ENCODE peak calls at places on chromosome 17, in five cellular contexts. One of them, this sample, is unnamed.

GRCh38 chr17:29982991-29983390 is 41.6 kb downstream of the EFCAB5 start:
- DNase-seq in choroid plexus epithelial cell: no peak
- DNase-seq in Calu3: no peak
- DNase-seq in tibial nerve: no peak
- DNase-seq in OCI-LY7: no peak
- DNase-seq in this sample: no peak

GRCh38 chr17:64291268-64291851 is 28.3 kb upstream of the TEX2 start:
- DNase-seq in Calu3: peak
- DNase-seq in tibial nerve: no peak
- DNase-seq in choroid plexus epithelial cell: no peak
- DNase-seq in OCI-LY7: peak
- DNase-seq in this sample: peak

GRCh38 chr17:8126306-8127066 is 2.6 kb upstream of the HES7 start:
- DNase-seq in OCI-LY7: peak
- DNase-seq in tibial nerve: peak
- DNase-seq in choroid plexus epithelial cell: peak
- DNase-seq in Calu3: peak
- DNase-seq in this sample: peak

GRCh38 chr17:39235555-39236221 is 9.9 kb upstream of the STAC2 start:
- DNase-seq in tibial nerve: no peak
- DNase-seq in choroid plexus epithelial cell: peak
- DNase-seq in OCI-LY7: peak
- DNase-seq in Calu3: peak
- DNase-seq in this sample: peak

GRCh38 chr17:60630352-60630751 is 30.4 kb downstream of the PPM1D start:
- DNase-seq in choroid plexus epithelial cell: peak
- DNase-seq in tibial nerve: peak
- DNase-seq in OCI-LY7: no peak
- DNase-seq in Calu3: no peak
- DNase-seq in this sample: no peak

GRCh38 chr17:81254955-81255717 is 16.0 kb downstream of the NDUFAF8 start:
- DNase-seq in choroid plexus epithelial cell: peak
- DNase-seq in tibial nerve: peak
- DNase-seq in Calu3: peak
- DNase-seq in OCI-LY7: no peak
- DNase-seq in this sample: peak

GRCh38 chr17:18904482-18904881 is 46.6 kb downstream of the PRPSAP2 start:
- DNase-seq in Calu3: no peak
- DNase-seq in choroid plexus epithelial cell: no peak
- DNase-seq in tibial nerve: no peak
- DNase-seq in OCI-LY7: no peak
- DNase-seq in this sample: no peak

GRCh38 chr17:81253358-81254131 is 14.4 kb downstream of the NDUFAF8 start:
- DNase-seq in Calu3: peak
- DNase-seq in tibial nerve: peak
- DNase-seq in choroid plexus epithelial cell: peak
- DNase-seq in OCI-LY7: peak
- DNase-seq in this sample: peak

GRCh38 chr17:2025622-2026309 is 632 bp upstream of the RTN4RL1 start:
- DNase-seq in OCI-LY7: no peak
- DNase-seq in Calu3: peak
- DNase-seq in tibial nerve: peak
- DNase-seq in choroid plexus epithelial cell: peak
- DNase-seq in this sample: peak

GRCh38 chr17:75558666-75559530 is 28.7 kb upstream of the MYO15B start:
- DNase-seq in OCI-LY7: no peak
- DNase-seq in choroid plexus epithelial cell: no peak
- DNase-seq in tibial nerve: no peak
- DNase-seq in Calu3: no peak
- DNase-seq in this sample: no peak

GRCh38 chr17:33858682-33859081 is 396.4 kb upstream of the CCL2 start:
- DNase-seq in tibial nerve: no peak
- DNase-seq in choroid plexus epithelial cell: no peak
- DNase-seq in Calu3: no peak
- DNase-seq in OCI-LY7: no peak
- DNase-seq in this sample: no peak

GRCh38 chr17:33667052-33667509 is 374.0 kb upstream of the ASIC2 start:
- DNase-seq in tibial nerve: no peak
- DNase-seq in OCI-LY7: no peak
- DNase-seq in Calu3: peak
- DNase-seq in choroid plexus epithelial cell: no peak
- DNase-seq in this sample: no peak

GRCh38 chr17:31888124-31888523 is 13.4 kb downstream of the UTP6 start:
- DNase-seq in choroid plexus epithelial cell: no peak
- DNase-seq in OCI-LY7: peak
- DNase-seq in tibial nerve: peak
- DNase-seq in Calu3: no peak
- DNase-seq in this sample: no peak

GRCh38 chr17:34178047-34178446 is 77.0 kb upstream of the CCL2 start:
- DNase-seq in choroid plexus epithelial cell: no peak
- DNase-seq in Calu3: no peak
- DNase-seq in tibial nerve: no peak
- DNase-seq in OCI-LY7: no peak
- DNase-seq in this sample: no peak

GRCh38 chr17:34885076-34885475 is 76.2 kb downstream of the CCT6B start:
- DNase-seq in choroid plexus epithelial cell: no peak
- DNase-seq in OCI-LY7: no peak
- DNase-seq in Calu3: no peak
- DNase-seq in tibial nerve: no peak
- DNase-seq in this sample: no peak

GRCh38 chr17:31699281-31699680 is 159.8 kb downstream of the COPRS start:
- DNase-seq in tibial nerve: no peak
- DNase-seq in choroid plexus epithelial cell: no peak
- DNase-seq in OCI-LY7: no peak
- DNase-seq in Calu3: peak
- DNase-seq in this sample: peak

GRCh38 chr17:74368341-74369152 is 1.2 kb downstream of the GPR142 start:
- DNase-seq in choroid plexus epithelial cell: peak
- DNase-seq in OCI-LY7: peak
- DNase-seq in Calu3: peak
- DNase-seq in tibial nerve: peak
- DNase-seq in this sample: peak

GRCh38 chr17:56623383-56623782 is 29.9 kb downstream of the NOG start:
- DNase-seq in tibial nerve: no peak
- DNase-seq in choroid plexus epithelial cell: no peak
- DNase-seq in OCI-LY7: no peak
- DNase-seq in Calu3: no peak
- DNase-seq in this sample: no peak

GRCh38 chr17:80330276-80330675 is 69.6 kb downstream of the RNF213 start:
- DNase-seq in Calu3: no peak
- DNase-seq in choroid plexus epithelial cell: no peak
- DNase-seq in OCI-LY7: no peak
- DNase-seq in tibial nerve: no peak
- DNase-seq in this sample: no peak

GRCh38 chr17:77323413-77324171 is 182.8 kb downstream of the SEC14L1 start:
- DNase-seq in tibial nerve: no peak
- DNase-seq in OCI-LY7: peak
- DNase-seq in Calu3: peak
- DNase-seq in choroid plexus epithelial cell: peak
- DNase-seq in this sample: peak

GRCh38 chr17:55114283-55114682 is 145.7 kb downstream of the STXBP4 start:
- DNase-seq in Calu3: no peak
- DNase-seq in tibial nerve: no peak
- DNase-seq in choroid plexus epithelial cell: no peak
- DNase-seq in OCI-LY7: no peak
- DNase-seq in this sample: no peak

GRCh38 chr17:1625507-1626080 is 3.0 kb downstream of the SLC43A2 start:
- DNase-seq in tibial nerve: no peak
- DNase-seq in OCI-LY7: no peak
- DNase-seq in Calu3: no peak
- DNase-seq in choroid plexus epithelial cell: no peak
- DNase-seq in this sample: no peak

GRCh38 chr17:74151551-74152315 is 51.7 kb upstream of the RPL38 start:
- DNase-seq in OCI-LY7: no peak
- DNase-seq in tibial nerve: no peak
- DNase-seq in choroid plexus epithelial cell: no peak
- DNase-seq in Calu3: no peak
- DNase-seq in this sample: no peak

GRCh38 chr17:27244481-27245223 is 49.3 kb upstream of the WSB1 start:
- DNase-seq in tibial nerve: peak
- DNase-seq in OCI-LY7: no peak
- DNase-seq in choroid plexus epithelial cell: peak
- DNase-seq in Calu3: peak
- DNase-seq in this sample: peak

GRCh38 chr17:8117980-8118768 is at the start of gene ALOXE3:
- DNase-seq in Calu3: peak
- DNase-seq in choroid plexus epithelial cell: peak
- DNase-seq in tibial nerve: peak
- DNase-seq in OCI-LY7: no peak
- DNase-seq in this sample: peak

GRCh38 chr17:56029980-56030624 is 123.2 kb upstream of the ANKFN1 start:
- DNase-seq in tibial nerve: no peak
- DNase-seq in choroid plexus epithelial cell: no peak
- DNase-seq in Calu3: no peak
- DNase-seq in OCI-LY7: no peak
- DNase-seq in this sample: no peak

DNA sequence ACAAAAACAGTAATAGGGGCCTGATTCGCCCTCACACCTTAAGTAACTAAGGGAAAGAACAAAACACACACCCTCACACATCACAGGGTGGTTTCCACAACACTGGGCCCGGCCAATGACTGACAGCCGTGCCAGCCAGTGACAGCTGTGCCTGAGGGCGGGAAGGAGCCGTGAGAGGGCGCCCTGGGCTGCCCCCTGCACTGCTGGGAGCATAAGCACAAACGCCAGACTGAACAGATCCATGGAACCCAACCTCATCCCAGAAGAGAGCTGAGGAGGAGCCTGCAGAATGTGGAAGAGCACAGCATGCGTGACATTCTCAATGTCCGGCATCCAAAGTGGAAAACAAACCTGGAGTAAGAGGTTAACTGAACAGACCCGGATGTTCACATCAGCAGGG is 16.0 kb downstream of the CSNK1D start:
- DNase-seq in choroid plexus epithelial cell: peak
- DNase-seq in Calu3: no peak
- DNase-seq in tibial nerve: no peak
- DNase-seq in OCI-LY7: peak
- DNase-seq in this sample: no peak
- TF ChIP-seq CTCF in choroid plexus epithelial cell: peak
- TF ChIP-seq CTCF in Calu3: no peak
- TF ChIP-seq CTCF in tibial nerve: no peak
- TF ChIP-seq CTCF in OCI-LY7: peak
- TF ChIP-seq CTCF in this sample: no peak

GRCh38 chr17:37432671-37433070 is 26.0 kb downstream of the TADA2A start:
- DNase-seq in tibial nerve: no peak
- DNase-seq in OCI-LY7: no peak
- DNase-seq in choroid plexus epithelial cell: no peak
- DNase-seq in Calu3: no peak
- DNase-seq in this sample: no peak

GRCh38 chr17:37440424-37440823 is 33.7 kb downstream of the TADA2A start:
- DNase-seq in OCI-LY7: no peak
- DNase-seq in Calu3: no peak
- DNase-seq in choroid plexus epithelial cell: no peak
- DNase-seq in tibial nerve: no peak
- DNase-seq in this sample: no peak

DNA sequence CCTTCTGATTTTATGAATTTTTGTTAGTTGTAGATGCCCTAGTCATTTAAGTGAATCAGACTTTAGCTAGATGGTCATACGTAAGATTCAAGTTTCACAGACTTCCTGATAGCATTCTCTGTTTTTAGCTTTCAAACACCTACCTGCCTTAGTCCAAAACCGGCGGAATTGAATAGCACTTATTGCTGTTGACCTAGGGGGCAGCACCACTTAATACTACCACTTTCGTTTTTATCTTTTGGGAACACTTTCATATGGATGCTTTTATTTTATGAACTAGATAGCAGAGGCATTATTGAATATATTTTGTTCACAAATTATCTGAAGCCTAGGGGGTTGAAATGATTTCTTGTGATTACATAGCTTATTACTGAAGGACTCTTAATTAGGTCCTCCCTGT is 31.5 kb downstream of the TADA2A start:
- DNase-seq in tibial nerve: no peak
- DNase-seq in OCI-LY7: peak
- DNase-seq in Calu3: no peak
- DNase-seq in choroid plexus epithelial cell: no peak
- DNase-seq in this sample: no peak
- TF ChIP-seq CTCF in tibial nerve: no peak
- TF ChIP-seq CTCF in OCI-LY7: peak
- TF ChIP-seq CTCF in Calu3: peak
- TF ChIP-seq CTCF in choroid plexus epithelial cell: peak
- TF ChIP-seq CTCF in this sample: no peak

GRCh38 chr17:66142428-66142827 is 49.5 kb downstream of the CEP112 start:
- DNase-seq in Calu3: no peak
- DNase-seq in choroid plexus epithelial cell: no peak
- DNase-seq in tibial nerve: no peak
- DNase-seq in OCI-LY7: no peak
- DNase-seq in this sample: no peak
- TF ChIP-seq CTCF in Calu3: no peak
- TF ChIP-seq CTCF in choroid plexus epithelial cell: no peak
- TF ChIP-seq CTCF in tibial nerve: no peak
- TF ChIP-seq CTCF in OCI-LY7: no peak
- TF ChIP-seq CTCF in this sample: no peak

GRCh38 chr17:50114849-50115357 is 15.1 kb downstream of the SAMD14 start:
- DNase-seq in choroid plexus epithelial cell: peak
- DNase-seq in OCI-LY7: peak
- DNase-seq in tibial nerve: peak
- DNase-seq in Calu3: peak
- DNase-seq in this sample: peak

GRCh38 chr17:50115744-50116143 is 14.2 kb downstream of the SAMD14 start:
- DNase-seq in OCI-LY7: no peak
- DNase-seq in Calu3: no peak
- DNase-seq in choroid plexus epithelial cell: no peak
- DNase-seq in tibial nerve: no peak
- DNase-seq in this sample: no peak

GRCh38 chr17:50118076-50118827 is 11.7 kb downstream of the SAMD14 start:
- DNase-seq in tibial nerve: no peak
- DNase-seq in OCI-LY7: no peak
- DNase-seq in Calu3: no peak
- DNase-seq in choroid plexus epithelial cell: no peak
- DNase-seq in this sample: no peak

GRCh38 chr17:50118828-50119218 is 11.1 kb downstream of the SAMD14 start:
- DNase-seq in Calu3: no peak
- DNase-seq in tibial nerve: no peak
- DNase-seq in choroid plexus epithelial cell: no peak
- DNase-seq in OCI-LY7: no peak
- DNase-seq in this sample: no peak

DNA sequence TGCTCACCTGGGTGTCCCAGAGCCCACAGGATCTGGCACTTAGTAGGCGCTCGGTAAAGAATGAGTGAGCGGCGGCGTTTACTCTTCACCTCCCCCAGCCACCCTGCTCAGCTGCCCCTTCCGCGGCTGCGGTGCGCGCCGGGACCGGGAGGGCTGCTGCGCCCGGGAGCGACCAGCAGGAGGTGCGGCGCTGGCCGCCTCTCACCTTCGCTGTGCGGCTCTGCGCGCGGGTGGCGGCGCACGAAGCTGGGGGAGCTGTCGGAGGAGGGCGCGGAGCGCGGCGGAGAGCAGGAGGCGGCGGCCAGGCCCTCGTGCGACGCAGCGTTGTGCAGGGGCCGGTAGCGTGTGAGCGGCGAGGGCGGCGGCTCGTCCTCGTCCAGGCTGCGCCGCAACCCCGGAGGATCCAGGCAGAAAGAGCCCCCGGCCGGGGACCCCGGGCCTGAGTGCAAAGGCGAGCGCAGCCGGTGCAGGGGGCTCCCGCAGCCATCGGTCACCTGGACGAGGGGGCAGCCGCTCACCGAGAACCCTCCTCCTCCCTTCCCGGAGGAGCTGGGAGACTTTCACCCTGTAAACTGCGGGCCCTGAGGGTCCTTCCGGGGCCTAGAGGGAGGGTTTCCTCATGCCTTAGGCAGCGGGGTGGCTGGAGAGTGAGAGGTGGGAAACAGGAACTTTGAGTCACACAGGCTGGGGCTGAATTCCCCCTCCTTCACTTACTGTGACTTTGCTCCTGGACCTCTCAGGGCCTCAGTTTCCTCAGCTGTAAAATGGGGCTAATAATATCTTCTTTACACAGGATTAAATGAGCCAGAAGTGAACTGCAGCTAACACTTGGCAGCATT is 12.5 kb downstream of the SAMD14 start:
- DNase-seq in tibial nerve: no peak
- DNase-seq in Calu3: peak
- DNase-seq in OCI-LY7: peak
- DNase-seq in choroid plexus epithelial cell: peak
- DNase-seq in this sample: no peak
- TF ChIP-seq CTCF in tibial nerve: peak
- TF ChIP-seq CTCF in Calu3: peak
- TF ChIP-seq CTCF in OCI-LY7: peak
- TF ChIP-seq CTCF in choroid plexus epithelial cell: peak
- TF ChIP-seq CTCF in this sample: peak

This sample was measured in MCF 10A.